ENCODE peak calls at places on chromosomes 13 and 19, in five cellular contexts. X is NCI-H1105 treated with DMSO at 0.1 percent for 48 hours; Q is activated naive CD4-positive, alpha-beta T cell; B is cardiac muscle cell; G is T-helper 2 cell. L is an unnamed sample.

GRCh38 chr19:1173845-1174809 is at the start of gene SBNO2:
- DNase-seq in X (peak), Q (peak), B (peak), G (peak), L (peak)

GRCh38 chr13:113748101-113748861 is 10.7 kb upstream of the TMEM255B start:
- DNase-seq in X (no peak), Q (no peak), B (no peak), G (no peak), L (no peak)

GRCh38 chr13:47005761-47006414 is 109.0 kb upstream of the HTR2A start:
- DNase-seq in X (no peak), Q (no peak), B (no peak), G (no peak), L (no peak)

GRCh38 chr13:98527526-98527925 is 49.4 kb downstream of the STK24 start:
- DNase-seq in X (no peak), Q (no peak), B (no peak), G (no peak), L (no peak)

GRCh38 chr13:112446867-112447266 is 70.7 kb downstream of the SPACA7 start:
- DNase-seq in X (no peak), Q (no peak), B (no peak), G (no peak), L (no peak)

GRCh38 chr13:109700176-109700575 is 86.2 kb downstream of the IRS2 start:
- DNase-seq in X (peak), Q (no peak), B (peak), G (no peak), L (peak)

GRCh38 chr13:48950507-48950886 is 25.2 kb upstream of the FNDC3A start:
- DNase-seq in X (no peak), Q (no peak), B (no peak), G (no peak), L (no peak)

GRCh38 chr19:12984683-12985048 is 10.6 kb upstream of the NFIX start:
- DNase-seq in X (no peak), Q (no peak), B (no peak), G (no peak), L (no peak)

GRCh38 chr19:2129486-2129885 is 21.9 kb downstream of the AP3D1 start:
- DNase-seq in X (no peak), Q (no peak), B (no peak), G (no peak), L (no peak)

GRCh38 chr13:73224708-73225107 is 165.9 kb downstream of the KLF5 start:
- DNase-seq in X (no peak), Q (no peak), B (no peak), G (no peak), L (peak)

GRCh38 chr13:94073006-94073744 is 406.3 kb downstream of the DCT start:
- DNase-seq in X (no peak), Q (no peak), B (peak), G (no peak), L (no peak)

L was measured in HL-60.